ENCODE peak calls at places on chromosomes 6 and 20, in nine cellular contexts. V, S, R, A, B, G, K, Q and M are unnamed samples.

GRCh38 chr6:151847064-151847463 is 39.6 kb downstream of the ESR1 start:
- DNase-seq in V (peak), S (no peak), R (peak), A (peak), B (no peak), G (no peak), K (peak), Q (no peak), M (no peak)

GRCh38 chr6:7671581-7671980 is 54.3 kb upstream of the BMP6 start:
- DNase-seq in V (peak), S (no peak), R (no peak), A (no peak), B (no peak), G (no peak), K (no peak), Q (no peak), M (no peak)

GRCh38 chr6:25389501-25389900 is 110.3 kb downstream of the CARMIL1 start:
- DNase-seq in V (no peak), S (no peak), R (no peak), A (peak), B (no peak), G (no peak), K (no peak), Q (no peak), M (no peak)

GRCh38 chr20:9407805-9408421 is 106.5 kb upstream of the LAMP5 start:
- DNase-seq in V (peak), S (peak), R (peak), A (peak), B (no peak), G (peak), K (peak), Q (peak), M (peak)

GRCh38 chr20:52812231-52812847 is 159.8 kb upstream of the TSHZ2 start:
- DNase-seq in V (no peak), S (no peak), R (no peak), A (no peak), B (no peak), G (no peak), K (no peak), Q (no peak), M (no peak)

GRCh38 chr6:72836971-72837370 is 215.1 kb downstream of the KCNQ5 start:
- DNase-seq in V (no peak), S (no peak), R (no peak), A (no peak), B (no peak), G (no peak), K (no peak), Q (no peak), M (no peak)

GRCh38 chr20:48298851-48299484 is 513.7 kb upstream of the SULF2 start:
- DNase-seq in V (peak), S (no peak), R (no peak), A (peak), B (no peak), G (no peak), K (no peak), Q (peak), M (no peak)

GRCh38 chr20:62840244-62841197 is 21.1 kb downstream of the TCFL5 start:
- DNase-seq in V (no peak), S (no peak), R (peak), A (no peak), B (no peak), G (no peak), K (no peak), Q (no peak), M (no peak)

GRCh38 chr6:35788423-35788982 is 7.7 kb downstream of the CLPSL1 start:
- DNase-seq in V (no peak), S (no peak), R (no peak), A (no peak), B (no peak), G (no peak), K (no peak), Q (no peak), M (no peak)

GRCh38 chr20:3767434-3768341 is at the start of gene ADISSP:
- DNase-seq in V (peak), S (peak), R (peak), A (peak), B (peak), G (peak), K (peak), Q (peak), M (peak)

GRCh38 chr20:22974354-22974753 is 60.8 kb upstream of the SSTR4 start:
- DNase-seq in V (peak), S (no peak), R (peak), A (no peak), B (no peak), G (no peak), K (peak), Q (no peak), M (no peak)

GRCh38 chr6:33029297-33030184 is 20.1 kb upstream of the HLA-DOA start:
- DNase-seq in V (peak), S (no peak), R (no peak), A (no peak), B (no peak), G (peak), K (no peak), Q (no peak), M (no peak)

GRCh38 chr20:62603021-62603906 is 39.0 kb upstream of the SLCO4A1 start:
- DNase-seq in V (no peak), S (peak), R (no peak), A (peak), B (no peak), G (peak), K (no peak), Q (no peak), M (no peak)

GRCh38 chr6:88722691-88723090 is 240.7 kb downstream of the RNGTT start:
- DNase-seq in V (peak), S (no peak), R (no peak), A (peak), B (no peak), G (no peak), K (no peak), Q (no peak), M (no peak)

GRCh38 chr20:25864986-25865714 is 168.5 kb upstream of the ZNF337 start:
- DNase-seq in V (no peak), S (no peak), R (no peak), A (no peak), B (no peak), G (no peak), K (no peak), Q (no peak), M (no peak)

GRCh38 chr6:86728976-86729375 is 208.4 kb upstream of the HTR1E start:
- DNase-seq in V (no peak), S (no peak), R (no peak), A (no peak), B (no peak), G (no peak), K (no peak), Q (no peak), M (no peak)

GRCh38 chr6:17622144-17622543 is 22.0 kb downstream of the FAM8A1 start:
- DNase-seq in V (no peak), S (no peak), R (no peak), A (no peak), B (no peak), G (no peak), K (no peak), Q (no peak), M (no peak)

GRCh38 chr6:90274481-90275030 is 22.1 kb downstream of the BACH2 start:
- DNase-seq in V (no peak), S (peak), R (no peak), A (no peak), B (peak), G (peak), K (no peak), Q (no peak), M (no peak)

GRCh38 chr6:3913077-3913957 is 64.1 kb downstream of the FAM50B start:
- DNase-seq in V (peak), S (no peak), R (no peak), A (peak), B (no peak), G (no peak), K (peak), Q (peak), M (no peak)

GRCh38 chr6:129946439-129947140 is 71.8 kb upstream of the L3MBTL3 start:
- DNase-seq in V (no peak), S (no peak), R (no peak), A (no peak), B (no peak), G (no peak), K (no peak), Q (no peak), M (no peak)

GRCh38 chr6:101393291-101394251 is at the start of gene GRIK2:
- DNase-seq in V (peak), S (no peak), R (peak), A (peak), B (no peak), G (no peak), K (peak), Q (no peak), M (peak)

GRCh38 chr6:71079707-71080106 is 122.8 kb upstream of the B3GAT2 start:
- DNase-seq in V (peak), S (no peak), R (no peak), A (peak), B (no peak), G (no peak), K (no peak), Q (no peak), M (no peak)

GRCh38 chr6:21748343-21749063 is 155.0 kb downstream of the SOX4 start:
- DNase-seq in V (no peak), S (no peak), R (no peak), A (peak), B (no peak), G (no peak), K (peak), Q (no peak), M (peak)

GRCh38 chr20:52446421-52447231 is 255.0 kb upstream of the ZFP64 start:
- DNase-seq in V (no peak), S (no peak), R (no peak), A (peak), B (no peak), G (no peak), K (no peak), Q (no peak), M (no peak)

GRCh38 chr6:15715060-15715459 is 52.2 kb upstream of the DTNBP1 start:
- DNase-seq in V (no peak), S (no peak), R (no peak), A (no peak), B (no peak), G (no peak), K (no peak), Q (no peak), M (no peak)

GRCh38 chr6:14772188-14772587 is 473.7 kb upstream of the JARID2 start:
- DNase-seq in V (no peak), S (no peak), R (peak), A (no peak), B (no peak), G (no peak), K (no peak), Q (no peak), M (no peak)

GRCh38 chr6:159065091-159065490 is 20.3 kb upstream of the TAGAP start:
- DNase-seq in V (no peak), S (no peak), R (no peak), A (no peak), B (no peak), G (no peak), K (no peak), Q (no peak), M (no peak)